ENCODE peak calls at places on chromosomes 1 and 21, in four cellular contexts. One of them, this sample, is unnamed.
A peak's percentile ranks its signal among the peaks of the same experiment; 100 is the strongest.

GRCh38 chr1:226820935-226821718 is 49.3 kb upstream of the PSEN2 start:
- DNase-seq in GM03348: peak; percentile 92
- DNase-seq in stimulated activated CD4-positive, alpha-beta T cell treated with anti-CD3 and anti-CD28 coated beads, Interleukin-12 subunit alpha, Interleukin-12 subunit beta, amount 100 ng/mL, for 4 hours: no peak
- DNase-seq in ACHN: peak; percentile 78
- DNase-seq in this sample: peak; percentile 7

GRCh38 chr1:242824435-242824834 is 299.9 kb upstream of the PLD5 start:
- DNase-seq in stimulated activated CD4-positive, alpha-beta T cell treated with anti-CD3 and anti-CD28 coated beads, Interleukin-12 subunit alpha, Interleukin-12 subunit beta, amount 100 ng/mL, for 4 hours: no peak
- DNase-seq in GM03348: peak; percentile 16
- DNase-seq in ACHN: no peak
- DNase-seq in this sample: no peak

GRCh38 chr1:229025576-229025975 is 245.3 kb upstream of the RAB4A start:
- DNase-seq in GM03348: no peak
- DNase-seq in ACHN: no peak
- DNase-seq in stimulated activated CD4-positive, alpha-beta T cell treated with anti-CD3 and anti-CD28 coated beads, Interleukin-12 subunit alpha, Interleukin-12 subunit beta, amount 100 ng/mL, for 4 hours: no peak
- DNase-seq in this sample: no peak

GRCh38 chr1:247747616-247748015 is 325 bp downstream of the OR14A2 start:
- DNase-seq in ACHN: no peak
- DNase-seq in GM03348: no peak
- DNase-seq in stimulated activated CD4-positive, alpha-beta T cell treated with anti-CD3 and anti-CD28 coated beads, Interleukin-12 subunit alpha, Interleukin-12 subunit beta, amount 100 ng/mL, for 4 hours: no peak
- DNase-seq in this sample: no peak

GRCh38 chr1:162236201-162236600 is 140.5 kb downstream of the SPATA46 start:
- DNase-seq in stimulated activated CD4-positive, alpha-beta T cell treated with anti-CD3 and anti-CD28 coated beads, Interleukin-12 subunit alpha, Interleukin-12 subunit beta, amount 100 ng/mL, for 4 hours: no peak
- DNase-seq in GM03348: no peak
- DNase-seq in ACHN: no peak
- DNase-seq in this sample: no peak

GRCh38 chr1:118210723-118211110 is 25.7 kb upstream of the SPAG17 start:
- DNase-seq in ACHN: no peak
- DNase-seq in GM03348: no peak
- DNase-seq in stimulated activated CD4-positive, alpha-beta T cell treated with anti-CD3 and anti-CD28 coated beads, Interleukin-12 subunit alpha, Interleukin-12 subunit beta, amount 100 ng/mL, for 4 hours: no peak
- DNase-seq in this sample: no peak

GRCh38 chr1:1517973-1518620 is 6.1 kb downstream of the ATAD3A start:
- DNase-seq in ACHN: no peak
- DNase-seq in stimulated activated CD4-positive, alpha-beta T cell treated with anti-CD3 and anti-CD28 coated beads, Interleukin-12 subunit alpha, Interleukin-12 subunit beta, amount 100 ng/mL, for 4 hours: no peak
- DNase-seq in GM03348: no peak
- DNase-seq in this sample: no peak

GRCh38 chr1:79899914-79900313 is 893.4 kb upstream of the ADGRL4 start:
- DNase-seq in GM03348: peak; percentile 72
- DNase-seq in ACHN: peak; percentile 2
- DNase-seq in stimulated activated CD4-positive, alpha-beta T cell treated with anti-CD3 and anti-CD28 coated beads, Interleukin-12 subunit alpha, Interleukin-12 subunit beta, amount 100 ng/mL, for 4 hours: no peak
- DNase-seq in this sample: no peak

GRCh38 chr1:40848530-40849189 is 13.5 kb downstream of the CITED4 start:
- DNase-seq in ACHN: peak; percentile 62
- DNase-seq in stimulated activated CD4-positive, alpha-beta T cell treated with anti-CD3 and anti-CD28 coated beads, Interleukin-12 subunit alpha, Interleukin-12 subunit beta, amount 100 ng/mL, for 4 hours: no peak
- DNase-seq in GM03348: peak; percentile 88
- DNase-seq in this sample: no peak

GRCh38 chr1:222791006-222791710 is 23.7 kb upstream of the DISP1 start:
- DNase-seq in ACHN: no peak
- DNase-seq in GM03348: no peak
- DNase-seq in stimulated activated CD4-positive, alpha-beta T cell treated with anti-CD3 and anti-CD28 coated beads, Interleukin-12 subunit alpha, Interleukin-12 subunit beta, amount 100 ng/mL, for 4 hours: no peak
- DNase-seq in this sample: no peak

GRCh38 chr1:237042892-237043576 is 1.1 kb downstream of the RYR2 start:
- DNase-seq in stimulated activated CD4-positive, alpha-beta T cell treated with anti-CD3 and anti-CD28 coated beads, Interleukin-12 subunit alpha, Interleukin-12 subunit beta, amount 100 ng/mL, for 4 hours: no peak
- DNase-seq in ACHN: no peak
- DNase-seq in GM03348: no peak
- DNase-seq in this sample: no peak

GRCh38 chr21:35259452-35259851 is 210.3 kb upstream of the RUNX1 start:
- DNase-seq in GM03348: no peak
- DNase-seq in stimulated activated CD4-positive, alpha-beta T cell treated with anti-CD3 and anti-CD28 coated beads, Interleukin-12 subunit alpha, Interleukin-12 subunit beta, amount 100 ng/mL, for 4 hours: no peak
- DNase-seq in ACHN: no peak
- DNase-seq in this sample: no peak

GRCh38 chr1:201011616-201012015 is 11.9 kb downstream of the KIF21B start:
- DNase-seq in stimulated activated CD4-positive, alpha-beta T cell treated with anti-CD3 and anti-CD28 coated beads, Interleukin-12 subunit alpha, Interleukin-12 subunit beta, amount 100 ng/mL, for 4 hours: no peak
- DNase-seq in ACHN: no peak
- DNase-seq in GM03348: no peak
- DNase-seq in this sample: peak; percentile 94

This sample was measured in D721Med.